ENCODE peak calls at places on chromosomes 7 and 10, in nine cellular contexts. Y, P, K, V, H, F, L, S and A are unnamed samples.

GRCh38 chr10:74337330-74338016 is 186.5 kb downstream of the ADK start:
- DNase-seq in P (no peak), S (no peak), F (no peak), K (no peak), V (no peak), Y (no peak), H (no peak), L (no peak), A (no peak)

GRCh38 chr7:95199779-95200558 is 124.4 kb downstream of the PON1 start:
- DNase-seq in H (no peak), V (peak; percentile 52), S (peak; percentile 24), K (no peak), L (no peak), Y (peak; percentile 38), F (peak; percentile 41), P (peak; percentile 25), A (no peak)

GRCh38 chr7:95951531-95951930 is 179.2 kb downstream of the DYNC1I1 start:
- DNase-seq in H (no peak), S (no peak), Y (no peak), P (no peak), F (no peak), L (no peak), V (no peak), K (no peak), A (no peak)

GRCh38 chr7:143882020-143882610 is 19.9 kb downstream of the TCAF1 start:
- DNase-seq in S (no peak), K (no peak), H (peak; percentile 83), Y (peak; percentile 15), F (peak; percentile 26), L (peak; percentile 77), P (no peak), V (no peak), A (no peak)

GRCh38 chr7:151505836-151506468 is 13.7 kb downstream of the RHEB start:
- DNase-seq in F (no peak), L (no peak), K (no peak), H (no peak), V (no peak), Y (no peak), P (no peak), S (no peak), A (no peak)

GRCh38 chr10:87860156-87860795 is 3.1 kb downstream of the KLLN start:
- DNase-seq in L (no peak), F (peak; percentile 82), P (peak; percentile 84), K (no peak), S (no peak), H (no peak), Y (peak; percentile 62), V (peak; percentile 78), A (peak; percentile 46)

GRCh38 chr7:7944619-7945282 is 23.8 kb upstream of the GLCCI1 start:
- DNase-seq in S (no peak), P (peak; percentile 91), L (no peak), F (peak; percentile 24), K (peak; percentile 32), Y (no peak), V (no peak), H (no peak), A (peak; percentile 81)

GRCh38 chr7:116512524-116513188 is 12.2 kb upstream of the CAV1 start:
- DNase-seq in K (no peak), V (no peak), P (no peak), S (no peak), H (no peak), F (no peak), L (no peak), Y (no peak), A (no peak)

GRCh38 chr10:86067436-86068050 is 299.1 kb downstream of the GRID1 start:
- DNase-seq in Y (no peak), S (no peak), P (no peak), H (peak; percentile 31), K (peak; percentile 7), L (no peak), F (no peak), V (no peak), A (no peak)

GRCh38 chr10:14602807-14603538 is 171.7 kb downstream of the FAM107B start:
- DNase-seq in H (no peak), S (no peak), K (no peak), V (no peak), F (peak; percentile 37), Y (no peak), P (peak; percentile 53), L (no peak), A (no peak)

GRCh38 chr7:75982306-75983064 is 11.9 kb downstream of the TMEM120A start:
- DNase-seq in H (no peak), F (no peak), S (no peak), V (no peak), K (no peak), Y (no peak), P (no peak), L (no peak), A (no peak)

GRCh38 chr7:100465702-100466311 is 1.7 kb upstream of the SPACDR start:
- DNase-seq in L (peak; percentile 80), S (no peak), H (peak; percentile 84), V (no peak), Y (peak; percentile 83), K (peak; percentile 87), F (peak; percentile 73), P (peak; percentile 22), A (no peak)

GRCh38 chr7:111735661-111736323 is 173.5 kb upstream of the IMMP2L start:
- DNase-seq in K (peak; percentile 47), F (peak; percentile 75), V (peak; percentile 46), H (no peak), P (peak; percentile 62), S (peak; percentile 52), Y (peak; percentile 62), L (no peak), A (peak; percentile 60)

GRCh38 chr10:97572214-97572989 is at the start of gene ANKRD2:
- DNase-seq in L (peak; percentile 86), Y (peak; percentile 62), P (peak; percentile 74), F (peak; percentile 66), H (peak; percentile 85), K (peak; percentile 74), V (peak; percentile 53), S (peak; percentile 59), A (peak; percentile 72)

GRCh38 chr7:82624337-82624736 is 180.8 kb upstream of the CACNA2D1 start:
- DNase-seq in P (no peak), F (no peak), K (no peak), S (no peak), Y (peak; percentile 88), H (no peak), L (no peak), V (no peak), A (no peak)

GRCh38 chr7:127995157-127995865 is 35.9 kb downstream of the LRRC4 start:
- DNase-seq in F (no peak), H (no peak), S (no peak), Y (peak; percentile 28), P (no peak), V (no peak), K (no peak), L (no peak), A (no peak)

GRCh38 chr10:92914478-92915066 is 66.3 kb downstream of the EXOC6 start:
- DNase-seq in S (peak; percentile 51), P (peak; percentile 68), V (peak; percentile 51), F (peak; percentile 57), K (peak; percentile 42), L (no peak), H (no peak), Y (peak; percentile 33), A (peak; percentile 68)

GRCh38 chr7:38318803-38319416 is 45.5 kb upstream of the TARP start:
- DNase-seq in F (peak; percentile 74), K (no peak), Y (peak; percentile 42), P (peak; percentile 88), S (peak; percentile 40), L (no peak), V (peak; percentile 70), H (no peak), A (peak; percentile 46)

GRCh38 chr7:17671956-17672355 is 268.3 kb downstream of the SNX13 start:
- DNase-seq in F (no peak), V (no peak), P (no peak), H (no peak), S (no peak), K (no peak), L (no peak), Y (no peak), A (no peak)

GRCh38 chr7:97439637-97440214 is 292.2 kb upstream of the TAC1 start:
- DNase-seq in P (peak; percentile 9), K (no peak), L (no peak), V (no peak), H (no peak), Y (no peak), S (no peak), F (no peak), A (no peak)

GRCh38 chr7:118755067-118755625 is 530.6 kb downstream of the ANKRD7 start:
- DNase-seq in S (no peak), L (no peak), H (no peak), F (no peak), V (no peak), K (no peak), P (no peak), Y (no peak), A (no peak)

GRCh38 chr7:33604015-33604414 is 301.3 kb upstream of the BMPER start:
- DNase-seq in V (no peak), S (no peak), K (no peak), F (peak; percentile 56), P (no peak), Y (no peak), L (no peak), H (no peak), A (no peak)

DNA sequence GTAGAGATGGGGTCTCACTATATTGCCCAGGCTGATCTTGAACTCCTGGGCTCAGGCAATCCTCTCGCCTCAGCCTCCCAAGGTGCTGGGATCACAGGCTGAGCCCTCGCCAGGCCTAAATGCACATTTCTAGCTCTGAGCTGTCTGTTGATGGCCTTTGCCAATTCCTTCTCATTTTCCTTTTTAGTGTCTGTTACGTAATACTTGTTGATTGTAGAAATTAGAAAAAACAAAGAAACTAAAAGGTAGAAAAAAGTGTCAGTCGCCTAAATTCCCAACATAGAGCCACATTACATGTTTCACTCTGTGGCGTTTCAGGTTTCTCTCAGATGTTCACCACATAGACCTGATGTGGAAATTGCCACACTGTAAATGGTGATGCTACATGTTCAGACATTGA is 44.0 kb upstream of the RASGEF1A start:
- DNase-seq in L (no peak), V (no peak), P (no peak), F (no peak), H (no peak), Y (no peak), K (no peak), S (no peak), A (no peak)
- TF ChIP-seq CTCF in L (no peak), V (no peak), P (no peak), F (no peak), H (no peak), Y (no peak), K (no peak), S (no peak), A (no peak)

GRCh38 chr7:135238112-135238744 is 4.6 kb downstream of the STRA8 start:
- DNase-seq in V (no peak), Y (no peak), F (no peak), P (peak; percentile 14), H (no peak), L (no peak), K (no peak), S (peak; percentile 44), A (peak; percentile 20)
- TF ChIP-seq CTCF in V (peak; percentile 77), Y (peak; percentile 35), F (peak; percentile 41), P (peak; percentile 79), H (no peak), L (no peak), K (no peak), S (peak; percentile 64), A (peak; percentile 72)

GRCh38 chr10:23516530-23516929 is 77.7 kb downstream of the OTUD1 start:
- DNase-seq in Y (no peak), L (no peak), V (no peak), S (no peak), F (no peak), K (no peak), P (no peak), H (no peak), A (no peak)
- TF ChIP-seq CTCF in Y (peak; percentile 57), L (peak; percentile 48), V (peak; percentile 40), S (peak; percentile 41), F (no peak), K (no peak), P (peak; percentile 60), H (no peak), A (peak; percentile 49)

GRCh38 chr10:19719320-19719719 is 96.9 kb upstream of the PLXDC2 start:
- DNase-seq in V (no peak), P (no peak), Y (peak; percentile 63), H (no peak), F (no peak), S (no peak), L (no peak), K (no peak), A (no peak)
- TF ChIP-seq CTCF in V (no peak), P (no peak), Y (no peak), H (no peak), F (no peak), S (no peak), L (no peak), K (no peak), A (no peak)